ENCODE peak calls at places on chromosomes 5 and 9, in seven cellular contexts. One of them, this sample, is unnamed.

GRCh38 chr9:138051586-138052321 is 174.2 kb downstream of the CACNA1B start:
- DNase-seq in stomach: peak
- DNase-seq in mammary epithelial cell: no peak
- DNase-seq in cardiac muscle cell: no peak
- DNase-seq in osteocyte: peak
- DNase-seq in H9: no peak
- DNase-seq in heart right ventricle: no peak
- DNase-seq in this sample: no peak

GRCh38 chr5:149452665-149453617 is 73.8 kb upstream of the IL17B start:
- DNase-seq in mammary epithelial cell: peak
- DNase-seq in stomach: no peak
- DNase-seq in heart right ventricle: peak
- DNase-seq in osteocyte: peak
- DNase-seq in cardiac muscle cell: no peak
- DNase-seq in H9: peak
- DNase-seq in this sample: peak

GRCh38 chr5:54519083-54519541 is 1.6 kb downstream of the SNX18 start:
- DNase-seq in stomach: no peak
- DNase-seq in cardiac muscle cell: no peak
- DNase-seq in H9: no peak
- DNase-seq in mammary epithelial cell: no peak
- DNase-seq in osteocyte: no peak
- DNase-seq in heart right ventricle: peak
- DNase-seq in this sample: no peak

GRCh38 chr5:55533806-55534435 is 843 bp downstream of the PLPP1 start:
- DNase-seq in stomach: peak
- DNase-seq in heart right ventricle: no peak
- DNase-seq in H9: peak
- DNase-seq in osteocyte: no peak
- DNase-seq in mammary epithelial cell: peak
- DNase-seq in cardiac muscle cell: peak
- DNase-seq in this sample: peak

GRCh38 chr5:107108111-107108510 is 562.6 kb downstream of the EFNA5 start:
- DNase-seq in stomach: no peak
- DNase-seq in osteocyte: no peak
- DNase-seq in H9: no peak
- DNase-seq in cardiac muscle cell: no peak
- DNase-seq in heart right ventricle: no peak
- DNase-seq in mammary epithelial cell: no peak
- DNase-seq in this sample: no peak

GRCh38 chr9:109535365-109535764 is 37.3 kb upstream of the PTPN3 start:
- DNase-seq in mammary epithelial cell: no peak
- DNase-seq in osteocyte: no peak
- DNase-seq in cardiac muscle cell: no peak
- DNase-seq in H9: no peak
- DNase-seq in heart right ventricle: no peak
- DNase-seq in stomach: no peak
- DNase-seq in this sample: no peak

GRCh38 chr5:55022454-55022853 is 1.6 kb upstream of the GZMK start:
- DNase-seq in osteocyte: no peak
- DNase-seq in stomach: no peak
- DNase-seq in cardiac muscle cell: no peak
- DNase-seq in H9: no peak
- DNase-seq in heart right ventricle: no peak
- DNase-seq in mammary epithelial cell: no peak
- DNase-seq in this sample: no peak

GRCh38 chr5:75363111-75363510 is 26.1 kb downstream of the HMGCR start:
- DNase-seq in cardiac muscle cell: no peak
- DNase-seq in heart right ventricle: no peak
- DNase-seq in osteocyte: no peak
- DNase-seq in H9: no peak
- DNase-seq in stomach: no peak
- DNase-seq in mammary epithelial cell: no peak
- DNase-seq in this sample: no peak

GRCh38 chr5:140043508-140043872 is 391 bp upstream of the NRG2 start:
- DNase-seq in osteocyte: no peak
- DNase-seq in cardiac muscle cell: peak
- DNase-seq in heart right ventricle: peak
- DNase-seq in stomach: no peak
- DNase-seq in H9: peak
- DNase-seq in mammary epithelial cell: no peak
- DNase-seq in this sample: peak

GRCh38 chr9:104553261-104553660 is 15.7 kb upstream of the OR13C8 start:
- DNase-seq in mammary epithelial cell: no peak
- DNase-seq in H9: no peak
- DNase-seq in osteocyte: no peak
- DNase-seq in heart right ventricle: no peak
- DNase-seq in cardiac muscle cell: no peak
- DNase-seq in stomach: no peak
- DNase-seq in this sample: no peak

GRCh38 chr9:84711936-84712335 is 42.4 kb downstream of the NTRK2 start:
- DNase-seq in osteocyte: no peak
- DNase-seq in mammary epithelial cell: peak
- DNase-seq in stomach: no peak
- DNase-seq in heart right ventricle: no peak
- DNase-seq in H9: no peak
- DNase-seq in cardiac muscle cell: no peak
- DNase-seq in this sample: peak

GRCh38 chr5:97065475-97065874 is 76.9 kb downstream of the LIX1 start:
- DNase-seq in H9: no peak
- DNase-seq in stomach: no peak
- DNase-seq in osteocyte: no peak
- DNase-seq in cardiac muscle cell: no peak
- DNase-seq in heart right ventricle: no peak
- DNase-seq in mammary epithelial cell: no peak
- DNase-seq in this sample: peak

GRCh38 chr5:95631265-95631957 is 11.5 kb downstream of the GPR150 start:
- DNase-seq in osteocyte: no peak
- DNase-seq in heart right ventricle: no peak
- DNase-seq in stomach: no peak
- DNase-seq in H9: no peak
- DNase-seq in cardiac muscle cell: no peak
- DNase-seq in mammary epithelial cell: peak
- DNase-seq in this sample: peak

GRCh38 chr9:13383216-13383615 is 103.7 kb upstream of the MPDZ start:
- DNase-seq in mammary epithelial cell: no peak
- DNase-seq in heart right ventricle: no peak
- DNase-seq in stomach: no peak
- DNase-seq in H9: no peak
- DNase-seq in cardiac muscle cell: no peak
- DNase-seq in osteocyte: no peak
- DNase-seq in this sample: no peak

GRCh38 chr5:38531518-38531917 is 24.9 kb downstream of the LIFR start:
- DNase-seq in osteocyte: no peak
- DNase-seq in H9: no peak
- DNase-seq in heart right ventricle: no peak
- DNase-seq in mammary epithelial cell: no peak
- DNase-seq in stomach: no peak
- DNase-seq in cardiac muscle cell: no peak
- DNase-seq in this sample: no peak

GRCh38 chr5:38529955-38530644 is 26.3 kb downstream of the LIFR start:
- DNase-seq in stomach: no peak
- DNase-seq in mammary epithelial cell: no peak
- DNase-seq in H9: no peak
- DNase-seq in osteocyte: no peak
- DNase-seq in heart right ventricle: peak
- DNase-seq in cardiac muscle cell: no peak
- DNase-seq in this sample: no peak

GRCh38 chr5:38532165-38532669 is 24.2 kb downstream of the LIFR start:
- DNase-seq in mammary epithelial cell: no peak
- DNase-seq in cardiac muscle cell: no peak
- DNase-seq in heart right ventricle: no peak
- DNase-seq in stomach: no peak
- DNase-seq in H9: peak
- DNase-seq in osteocyte: no peak
- DNase-seq in this sample: no peak

GRCh38 chr5:38527475-38527874 is 29.0 kb downstream of the LIFR start:
- DNase-seq in heart right ventricle: no peak
- DNase-seq in H9: no peak
- DNase-seq in mammary epithelial cell: no peak
- DNase-seq in osteocyte: no peak
- DNase-seq in cardiac muscle cell: no peak
- DNase-seq in stomach: no peak
- DNase-seq in this sample: no peak

DNA sequence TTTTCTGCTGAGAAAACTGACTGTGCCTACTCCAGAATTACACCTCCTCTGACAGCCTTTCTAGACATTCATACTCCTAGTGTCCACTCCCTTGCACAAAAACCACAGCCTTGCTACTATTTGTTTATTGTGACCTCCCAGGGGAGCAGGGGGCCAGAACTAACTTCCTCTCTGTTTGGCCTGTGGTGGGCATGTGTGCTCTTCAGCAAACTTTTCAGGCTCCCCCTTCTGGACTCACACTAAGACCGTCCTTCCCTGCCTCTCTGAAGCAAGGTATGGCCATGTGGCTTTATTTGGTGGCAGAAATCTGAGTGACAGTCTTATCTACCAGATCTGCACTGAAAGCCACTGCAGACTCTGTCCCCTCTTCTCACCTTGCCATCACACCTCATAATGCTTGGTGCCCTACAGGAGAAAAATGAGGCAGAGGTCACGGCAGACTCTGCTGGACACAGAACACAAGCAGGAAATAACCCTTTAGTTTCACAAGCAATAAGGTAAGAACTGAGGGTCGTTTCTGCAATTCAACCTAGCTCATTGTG is 28.2 kb downstream of the LIFR start:
- DNase-seq in H9: no peak
- DNase-seq in osteocyte: no peak
- DNase-seq in mammary epithelial cell: no peak
- DNase-seq in heart right ventricle: no peak
- DNase-seq in cardiac muscle cell: no peak
- DNase-seq in stomach: no peak
- DNase-seq in this sample: no peak
- TF ChIP-seq CTCF in H9: no peak
- TF ChIP-seq CTCF in osteocyte: no peak
- TF ChIP-seq CTCF in mammary epithelial cell: no peak
- TF ChIP-seq CTCF in heart right ventricle: peak
- TF ChIP-seq CTCF in cardiac muscle cell: no peak
- TF ChIP-seq CTCF in stomach: no peak
- TF ChIP-seq CTCF in this sample: no peak

GRCh38 chr9:134772331-134772730 is 108.3 kb upstream of the FCN2 start:
- DNase-seq in heart right ventricle: no peak
- DNase-seq in cardiac muscle cell: no peak
- DNase-seq in mammary epithelial cell: no peak
- DNase-seq in H9: no peak
- DNase-seq in stomach: no peak
- DNase-seq in osteocyte: no peak
- DNase-seq in this sample: no peak
- TF ChIP-seq CTCF in heart right ventricle: no peak
- TF ChIP-seq CTCF in cardiac muscle cell: no peak
- TF ChIP-seq CTCF in mammary epithelial cell: no peak
- TF ChIP-seq CTCF in H9: no peak
- TF ChIP-seq CTCF in stomach: no peak
- TF ChIP-seq CTCF in osteocyte: no peak
- TF ChIP-seq CTCF in this sample: no peak

GRCh38 chr5:5063533-5063953 is 76.6 kb upstream of the ADAMTS16 start:
- DNase-seq in H9: peak
- DNase-seq in mammary epithelial cell: no peak
- DNase-seq in osteocyte: no peak
- DNase-seq in heart right ventricle: no peak
- DNase-seq in cardiac muscle cell: no peak
- DNase-seq in stomach: no peak
- DNase-seq in this sample: peak
- TF ChIP-seq CTCF in H9: peak
- TF ChIP-seq CTCF in mammary epithelial cell: no peak
- TF ChIP-seq CTCF in osteocyte: no peak
- TF ChIP-seq CTCF in heart right ventricle: no peak
- TF ChIP-seq CTCF in cardiac muscle cell: no peak
- TF ChIP-seq CTCF in stomach: no peak
- TF ChIP-seq CTCF in this sample: no peak

DNA sequence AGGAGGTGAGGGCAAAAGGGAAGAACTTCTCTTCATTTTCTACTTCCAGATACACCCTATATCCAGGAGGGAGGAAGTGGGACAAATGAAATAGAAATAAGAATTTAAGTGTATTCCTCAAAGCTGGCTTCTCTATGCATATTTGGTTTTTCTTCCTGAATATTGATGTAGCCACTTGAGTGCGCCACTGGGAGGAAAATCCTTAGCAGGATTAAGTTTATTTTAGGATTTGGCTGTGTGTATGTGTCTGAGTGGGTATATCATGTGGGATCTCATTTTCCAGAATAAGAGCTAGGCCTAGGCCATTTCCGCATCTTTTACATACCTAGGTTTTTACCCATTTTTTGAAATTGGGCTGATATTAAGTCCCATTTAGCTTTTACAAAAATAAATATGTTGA is 42.5 kb downstream of the MAP1B start:
- DNase-seq in mammary epithelial cell: no peak
- DNase-seq in stomach: no peak
- DNase-seq in H9: no peak
- DNase-seq in heart right ventricle: no peak
- DNase-seq in cardiac muscle cell: no peak
- DNase-seq in osteocyte: no peak
- DNase-seq in this sample: no peak
- TF ChIP-seq CTCF in mammary epithelial cell: peak
- TF ChIP-seq CTCF in stomach: no peak
- TF ChIP-seq CTCF in H9: no peak
- TF ChIP-seq CTCF in heart right ventricle: no peak
- TF ChIP-seq CTCF in cardiac muscle cell: peak
- TF ChIP-seq CTCF in osteocyte: peak
- TF ChIP-seq CTCF in this sample: peak

This sample was measured in MCF 10A.